ENCODE peak calls at places on chromosomes 1 and 21, in eight cellular contexts. O is SK-N-SH, Z is OCI-LY7, M is hepatocyte, A is neural progenitor cell, H is GM23248, U is MM.1S, N is HCT116. S is an unnamed sample.

GRCh38 chr1:12204140-12204539 is 25.7 kb upstream of the VPS13D start:
- DNase-seq in H (no peak), N (no peak), A (no peak), Z (peak), M (no peak), U (no peak), O (no peak), S (no peak)

GRCh38 chr1:12615166-12615915 is 2.7 kb downstream of the DHRS3 start:
- DNase-seq in O (no peak), Z (no peak), N (no peak), A (no peak), H (peak), U (no peak), M (no peak), S (peak)

GRCh38 chr1:231931146-231931545 is 304.6 kb downstream of the DISC1 start:
- DNase-seq in O (no peak), A (no peak), Z (no peak), U (no peak), N (no peak), H (no peak), M (no peak), S (peak)

GRCh38 chr1:235017191-235017590 is 111.4 kb downstream of the TOMM20 start:
- DNase-seq in O (no peak), U (no peak), A (no peak), Z (no peak), M (no peak), H (no peak), N (no peak), S (no peak)

GRCh38 chr1:46538147-46538546 is 13.3 kb downstream of the KNCN start:
- DNase-seq in A (no peak), O (no peak), Z (no peak), H (no peak), U (no peak), N (no peak), M (no peak), S (no peak)

GRCh38 chr1:52403566-52404115 is 582 bp downstream of the ORC1 start:
- DNase-seq in O (peak), H (peak), M (peak), Z (peak), U (peak), A (peak), N (peak), S (peak)

GRCh38 chr1:112540395-112540794 is 31.6 kb downstream of the WNT2B start:
- DNase-seq in Z (no peak), M (no peak), H (peak), U (no peak), O (no peak), A (no peak), N (no peak), S (no peak)

GRCh38 chr1:110159160-110159559 is 8.9 kb downstream of the SLC6A17 start:
- DNase-seq in Z (no peak), A (no peak), M (no peak), H (no peak), N (no peak), U (no peak), O (no peak), S (no peak)

GRCh38 chr1:47175227-47175934 is 14.5 kb downstream of the PDZK1IP1 start:
- DNase-seq in M (peak), U (peak), A (peak), O (peak), N (peak), Z (peak), H (peak), S (peak)

GRCh38 chr1:222010306-222010705 is 268.4 kb upstream of the DUSP10 start:
- DNase-seq in A (no peak), N (no peak), M (no peak), Z (no peak), O (no peak), U (no peak), H (no peak), S (peak)

GRCh38 chr1:68217060-68217554 is 15.2 kb downstream of the WLS start:
- DNase-seq in A (peak), N (no peak), H (no peak), O (no peak), Z (no peak), M (no peak), U (no peak), S (no peak)

GRCh38 chr1:197919523-197920301 is 2.5 kb downstream of the LHX9 start:
- DNase-seq in A (peak), O (peak), H (no peak), Z (no peak), M (no peak), U (no peak), N (no peak), S (no peak)

GRCh38 chr1:197922070-197922390 is 4.9 kb downstream of the LHX9 start:
- DNase-seq in N (no peak), M (no peak), H (no peak), O (peak), Z (no peak), U (no peak), A (no peak), S (no peak)

GRCh38 chr1:197918815-197919522 is 1.8 kb downstream of the LHX9 start:
- DNase-seq in H (no peak), Z (no peak), A (peak), O (peak), N (no peak), M (no peak), U (no peak), S (no peak)

GRCh38 chr1:197921235-197922069 is 4.3 kb downstream of the LHX9 start:
- DNase-seq in U (no peak), H (no peak), N (no peak), M (peak), O (no peak), Z (no peak), A (peak), S (no peak)

GRCh38 chr1:197920345-197921117 is 3.4 kb downstream of the LHX9 start:
- DNase-seq in O (no peak), M (no peak), N (no peak), U (no peak), A (no peak), H (no peak), Z (no peak), S (no peak)
- TF ChIP-seq EZH2phosphoT487 in O (no peak), M (peak), N (no peak), U (no peak), A (no peak), H (no peak), Z (no peak), S (no peak)

GRCh38 chr1:205287076-205287475 is 34.5 kb downstream of the NUAK2 start:
- DNase-seq in N (no peak), M (no peak), Z (no peak), U (no peak), O (no peak), A (no peak), H (peak), S (no peak)

GRCh38 chr1:205286335-205286950 is 35.1 kb downstream of the NUAK2 start:
- DNase-seq in Z (peak), U (peak), N (no peak), H (no peak), M (no peak), A (no peak), O (no peak), S (peak)

GRCh38 chr1:205283270-205284147 is 38.0 kb downstream of the NUAK2 start:
- DNase-seq in A (no peak), M (no peak), Z (peak), H (no peak), O (no peak), U (peak), N (no peak), S (no peak)

GRCh38 chr1:205284420-205285144 is 37.0 kb downstream of the NUAK2 start:
- DNase-seq in H (peak), U (peak), O (peak), M (peak), N (peak), A (peak), Z (peak), S (peak)

GRCh38 chr1:205285391-205286101 is 36.0 kb downstream of the NUAK2 start:
- DNase-seq in H (peak), O (no peak), Z (peak), U (peak), M (no peak), A (no peak), N (no peak), S (no peak)
- TF ChIP-seq EZH2phosphoT487 in H (no peak), O (no peak), Z (no peak), U (no peak), M (no peak), A (no peak), N (no peak), S (no peak)

GRCh38 chr1:61035880-61036279 is 46.5 kb upstream of the NFIA start:
- DNase-seq in U (no peak), Z (no peak), M (no peak), A (no peak), H (no peak), N (no peak), O (no peak), S (no peak)
- TF ChIP-seq EZH2phosphoT487 in U (no peak), Z (no peak), M (no peak), A (no peak), H (no peak), N (no peak), O (no peak), S (no peak)

DNA sequence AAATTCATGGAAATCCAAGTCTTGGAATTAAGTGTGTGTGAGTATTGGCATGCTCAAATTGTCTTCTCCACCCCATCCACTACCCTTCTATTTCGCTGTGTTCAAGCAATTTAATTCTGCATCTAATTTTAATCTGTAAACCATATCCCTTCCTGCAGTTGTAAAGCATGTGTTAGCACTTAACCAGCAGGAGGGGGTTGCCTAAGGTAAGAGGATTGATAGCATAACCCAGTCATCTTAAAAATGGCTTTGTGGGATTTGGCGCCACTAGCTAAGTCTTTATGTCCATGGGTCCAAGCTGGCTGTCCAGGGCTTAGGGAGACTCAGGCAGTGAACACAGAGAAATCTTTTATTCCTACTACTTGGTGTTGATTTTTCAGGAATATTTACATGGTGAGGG is 210.3 kb downstream of the PTPRC start:
- DNase-seq in N (no peak), O (no peak), A (no peak), Z (no peak), M (no peak), H (no peak), U (no peak), S (no peak)
- TF ChIP-seq EZH2phosphoT487 in N (no peak), O (no peak), A (no peak), Z (no peak), M (no peak), H (no peak), U (no peak), S (no peak)

DNA sequence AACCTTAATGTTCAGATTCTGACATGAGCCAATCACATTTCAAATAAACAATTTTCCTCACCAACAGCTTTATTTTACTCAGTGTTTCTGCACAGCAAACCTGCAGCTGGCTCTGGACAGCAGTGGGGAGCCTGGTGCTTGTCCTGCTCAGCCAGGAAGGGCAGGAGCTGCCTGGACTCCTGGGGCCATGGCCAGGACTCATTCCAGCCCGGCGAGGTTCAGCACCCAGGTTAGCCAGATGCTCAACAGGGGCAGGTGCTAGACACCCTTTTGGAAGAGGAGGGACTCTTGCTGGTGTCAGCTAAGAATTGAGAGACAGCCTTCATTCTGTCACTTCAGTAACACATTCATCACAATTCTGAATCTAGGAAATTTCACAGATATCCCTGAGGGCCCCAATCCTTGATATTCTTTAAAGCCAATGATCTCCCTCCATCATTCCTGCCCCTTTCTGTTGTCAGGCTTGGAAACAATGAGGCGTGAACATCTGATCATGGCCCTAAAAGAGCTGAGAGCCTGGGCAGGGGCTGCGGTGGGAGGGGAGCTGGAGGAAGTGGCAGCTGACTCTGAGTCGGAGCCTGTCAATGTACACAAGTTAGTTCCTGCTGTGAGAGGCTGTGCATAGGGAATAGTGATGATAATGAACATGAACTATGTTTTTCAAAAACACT is 251.3 kb downstream of the SDCCAG8 start:
- DNase-seq in U (no peak), M (no peak), H (no peak), Z (no peak), O (no peak), A (no peak), N (no peak), S (no peak)
- TF ChIP-seq EZH2phosphoT487 in U (no peak), M (no peak), H (no peak), Z (no peak), O (no peak), A (no peak), N (no peak), S (no peak)

GRCh38 chr1:166920561-166921475 is 44.8 kb upstream of the TADA1 start:
- DNase-seq in H (peak), Z (no peak), O (peak), M (peak), N (no peak), A (peak), U (no peak), S (no peak)
- TF ChIP-seq EZH2phosphoT487 in H (no peak), Z (no peak), O (no peak), M (peak), N (no peak), A (peak), U (no peak), S (no peak)

DNA sequence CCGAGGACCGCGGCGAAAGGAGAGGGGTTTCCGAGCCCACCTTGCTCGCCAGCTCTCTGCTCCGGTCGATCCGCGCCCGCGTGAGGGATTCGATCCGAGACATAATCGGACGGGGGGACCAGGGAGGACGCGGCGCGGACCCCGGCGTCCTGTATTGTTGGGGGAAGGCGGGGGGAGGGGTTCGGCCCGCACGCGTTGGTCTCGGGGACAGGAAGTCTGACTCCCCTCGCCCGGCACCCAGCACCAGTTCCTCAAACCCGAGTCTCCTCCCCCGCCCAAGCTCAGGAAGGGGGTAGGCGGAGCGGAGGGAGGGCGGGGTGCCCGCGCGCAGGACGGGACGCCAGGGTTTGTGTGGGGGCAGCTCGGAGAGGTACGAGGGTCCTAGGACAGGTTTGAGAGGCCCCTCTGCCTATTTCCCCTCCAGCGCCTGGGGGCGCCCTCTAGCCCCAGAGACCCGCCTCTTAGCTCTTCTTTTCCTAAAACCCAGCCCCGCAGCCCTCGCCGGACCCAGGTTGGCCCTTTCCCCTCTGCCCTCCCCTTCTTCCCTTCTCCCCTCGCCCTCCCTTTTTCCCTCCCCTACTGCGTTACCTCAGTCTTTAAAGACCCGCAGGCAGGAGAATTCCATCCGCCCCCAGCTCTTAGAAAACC is at the start of gene ARHGEF2:
- DNase-seq in A (peak), U (peak), Z (peak), H (peak), M (peak), N (no peak), O (peak), S (peak)
- TF ChIP-seq EZH2phosphoT487 in A (no peak), U (no peak), Z (no peak), H (no peak), M (no peak), N (no peak), O (no peak), S (no peak)

DNA sequence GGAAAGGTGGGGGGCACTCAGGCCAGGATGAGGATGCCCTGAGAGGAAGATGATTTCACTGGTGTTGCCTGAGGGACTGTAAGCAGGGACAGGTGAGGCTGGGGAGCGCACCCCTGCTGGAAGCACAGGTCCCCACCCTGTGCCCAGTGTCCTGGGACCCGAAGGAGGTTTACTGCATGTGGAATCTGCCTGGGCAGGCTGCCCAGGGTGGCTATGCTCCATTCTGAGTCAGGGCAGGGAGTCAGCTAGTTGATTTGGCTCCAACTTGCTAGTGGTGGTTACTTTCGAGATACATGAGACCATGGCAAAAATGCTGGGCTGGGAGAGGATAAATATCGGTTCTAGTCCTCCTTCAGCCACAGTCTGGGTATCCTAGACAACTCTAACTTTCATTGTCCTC is 7.9 kb downstream of the TLR5 start:
- DNase-seq in H (peak), U (no peak), O (no peak), M (no peak), Z (no peak), A (no peak), N (no peak), S (peak)
- TF ChIP-seq EZH2phosphoT487 in H (no peak), U (no peak), O (no peak), M (no peak), Z (no peak), A (no peak), N (no peak), S (no peak)

GRCh38 chr1:203153051-203153988 is 22.3 kb downstream of the MYBPH start:
- DNase-seq in A (peak), U (no peak), Z (no peak), M (no peak), H (peak), N (no peak), O (no peak), S (no peak)

GRCh38 chr1:203152158-203153034 is 23.2 kb downstream of the MYBPH start:
- DNase-seq in H (peak), A (peak), Z (no peak), N (no peak), O (no peak), M (peak), U (no peak), S (peak)

GRCh38 chr1:203151362-203152157 is 24.0 kb downstream of the ADORA1 start:
- DNase-seq in N (no peak), O (no peak), M (no peak), A (no peak), Z (no peak), U (no peak), H (no peak), S (no peak)

GRCh38 chr1:203156280-203156679 is 19.3 kb downstream of the MYBPH start:
- DNase-seq in U (no peak), H (no peak), A (no peak), M (no peak), Z (no peak), N (no peak), O (no peak), S (peak)

DNA sequence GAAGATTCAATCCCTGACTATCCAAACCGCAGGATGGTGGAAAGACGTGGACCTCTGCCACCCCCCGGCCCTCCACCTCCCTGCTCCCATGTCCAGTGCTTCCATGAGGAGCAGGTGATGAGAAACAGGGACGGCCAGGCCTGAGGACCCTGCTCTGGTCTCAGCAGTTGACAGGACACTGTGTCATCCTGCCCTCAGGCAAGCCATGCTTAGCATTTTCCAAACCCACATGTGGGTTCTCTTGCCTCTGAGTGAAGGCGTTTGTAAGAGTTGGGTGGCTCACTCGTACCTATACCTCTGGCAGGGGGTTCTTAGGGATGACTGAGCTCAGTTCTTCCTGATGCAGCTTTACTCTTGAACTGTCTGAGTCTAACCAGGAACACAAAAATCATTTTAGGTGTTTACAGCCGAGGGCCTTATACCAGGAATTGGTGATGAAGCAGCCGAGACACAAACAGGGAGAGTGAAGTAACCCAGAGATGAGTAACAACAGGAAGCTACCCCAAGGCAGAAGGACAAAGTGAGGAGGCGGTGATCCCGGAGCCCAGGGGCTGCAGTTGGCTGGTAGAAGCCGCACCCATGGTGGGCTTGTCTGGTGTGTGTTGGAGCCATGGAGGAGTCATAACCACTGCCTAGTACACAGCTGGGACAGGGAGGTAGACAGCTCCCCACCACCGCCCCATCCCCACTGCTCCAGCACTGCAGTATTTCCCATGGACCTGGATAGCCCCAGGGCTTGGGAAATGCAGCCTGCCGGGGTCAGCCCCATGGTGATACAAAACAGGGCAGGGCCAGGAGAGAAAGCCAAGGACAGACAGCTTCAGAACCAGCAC is 21.4 kb downstream of the MYBPH start:
- DNase-seq in H (peak), N (no peak), U (no peak), M (no peak), A (no peak), O (peak), Z (no peak), S (peak)
- TF ChIP-seq EZH2phosphoT487 in H (no peak), N (no peak), U (no peak), M (no peak), A (no peak), O (no peak), Z (no peak), S (no peak)

DNA sequence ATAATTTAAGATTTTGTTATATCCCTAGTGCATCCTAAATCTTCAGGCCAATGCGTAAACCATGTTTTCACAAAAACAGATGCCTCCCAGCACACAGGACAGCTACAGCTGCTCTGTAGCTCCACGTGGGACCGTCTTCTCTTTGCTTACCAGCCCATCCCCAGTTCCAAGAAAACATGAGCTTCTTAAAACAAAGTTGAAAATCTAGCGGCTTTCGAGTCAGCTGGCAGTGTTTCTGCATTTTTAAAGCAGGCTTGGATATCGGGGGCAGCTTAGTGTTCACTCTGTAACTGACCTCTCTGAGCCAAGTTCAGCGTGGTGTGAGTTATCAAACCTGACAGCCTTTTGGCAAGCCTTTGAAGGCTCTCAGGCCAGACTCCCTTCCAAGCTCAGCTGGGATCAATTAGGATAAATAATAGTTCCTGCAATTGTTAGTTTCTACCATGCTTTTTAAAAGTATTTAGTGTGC is 881.5 kb downstream of the LTN1 start:
- DNase-seq in A (no peak), O (peak), U (no peak), N (no peak), H (peak), M (peak), Z (no peak), S (no peak)
- TF ChIP-seq EZH2phosphoT487 in A (no peak), O (no peak), U (no peak), N (no peak), H (no peak), M (no peak), Z (no peak), S (no peak)